ENCODE peak calls at places on chromosomes 5 and 9, in ten cellular contexts. E is fibroblast of villous mesenchyme, M is tibial nerve, Q is AG09309, V is heart right ventricle, H is tibial artery, O is left ventricle myocardium inferior, Y is mesothelial cell of epicardium, S is bronchial epithelial cell, N is heart left ventricle. X is an unnamed sample.

GRCh38 chr5:94690778-94691177 is 72.3 kb downstream of the SLF1 start:
- DNase-seq in E (no peak), M (no peak), Q (no peak), V (no peak), H (no peak), O (no peak), Y (no peak), S (no peak), N (no peak), X (no peak)

GRCh38 chr5:75113354-75113753 is 61.0 kb upstream of the GCNT4 start:
- DNase-seq in E (no peak), M (no peak), Q (no peak), V (no peak), H (no peak), O (no peak), Y (no peak), S (peak), N (no peak), X (no peak)

GRCh38 chr5:169696621-169697517 is 59.8 kb downstream of the DOCK2 start:
- DNase-seq in E (no peak), M (no peak), Q (peak), V (no peak), H (no peak), O (no peak), Y (no peak), S (peak), N (no peak), X (no peak)

GRCh38 chr5:176541338-176542134 is 4.3 kb upstream of the RNF44 start:
- DNase-seq in E (peak), M (no peak), Q (no peak), V (peak), H (peak), O (peak), Y (no peak), S (peak), N (no peak), X (no peak)

GRCh38 chr5:76528547-76529334 is 94.5 kb downstream of the F2RL2 start:
- DNase-seq in E (no peak), M (no peak), Q (no peak), V (no peak), H (no peak), O (no peak), Y (no peak), S (no peak), N (no peak), X (no peak)

GRCh38 chr5:113380299-113381014 is 54.3 kb downstream of the TSSK1B start:
- DNase-seq in E (peak), M (no peak), Q (no peak), V (no peak), H (no peak), O (no peak), Y (no peak), S (no peak), N (no peak), X (no peak)

GRCh38 chr5:169745441-169746146 is 108.5 kb downstream of the DOCK2 start:
- DNase-seq in E (peak), M (no peak), Q (peak), V (no peak), H (no peak), O (no peak), Y (no peak), S (peak), N (no peak), X (no peak)

GRCh38 chr5:13278148-13278547 is 666.3 kb downstream of the DNAH5 start:
- DNase-seq in E (no peak), M (no peak), Q (no peak), V (no peak), H (no peak), O (no peak), Y (no peak), S (peak), N (no peak), X (no peak)

GRCh38 chr5:166883016-166883415 is 1408.4 kb upstream of the WWC1 start:
- DNase-seq in E (no peak), M (no peak), Q (no peak), V (no peak), H (no peak), O (no peak), Y (no peak), S (peak), N (no peak), X (no peak)

GRCh38 chr5:41503321-41503720 is 7.1 kb downstream of the PLCXD3 start:
- DNase-seq in E (no peak), M (no peak), Q (no peak), V (no peak), H (no peak), O (no peak), Y (no peak), S (no peak), N (no peak), X (no peak)

GRCh38 chr9:99076483-99077171 is 28.3 kb upstream of the TGFBR1 start:
- DNase-seq in E (peak), M (no peak), Q (no peak), V (no peak), H (no peak), O (no peak), Y (no peak), S (no peak), N (no peak), X (no peak)

GRCh38 chr9:14158911-14159310 is 155.0 kb downstream of the NFIB start:
- DNase-seq in E (no peak), M (no peak), Q (no peak), V (no peak), H (no peak), O (no peak), Y (no peak), S (peak), N (no peak), X (no peak)

GRCh38 chr5:75734913-75735789 is 17.9 kb upstream of the POC5 start:
- DNase-seq in E (peak), M (no peak), Q (no peak), V (no peak), H (no peak), O (peak), Y (no peak), S (peak), N (no peak), X (no peak)

GRCh38 chr9:2615532-2615931 is 6.1 kb upstream of the VLDLR start:
- DNase-seq in E (no peak), M (no peak), Q (no peak), V (no peak), H (no peak), O (no peak), Y (no peak), S (no peak), N (no peak), X (no peak)

GRCh38 chr5:189976-190365 is 1.3 kb upstream of the LRRC14B start:
- DNase-seq in E (no peak), M (no peak), Q (no peak), V (no peak), H (no peak), O (no peak), Y (no peak), S (no peak), N (no peak), X (no peak)

GRCh38 chr9:106052735-106053134 is 358.4 kb downstream of the TMEM38B start:
- DNase-seq in E (no peak), M (no peak), Q (no peak), V (no peak), H (no peak), O (no peak), Y (no peak), S (no peak), N (no peak), X (no peak)

GRCh38 chr5:62767650-62768049 is 189.0 kb downstream of the LRRC70 start:
- DNase-seq in E (no peak), M (no peak), Q (no peak), V (no peak), H (no peak), O (no peak), Y (no peak), S (no peak), N (no peak), X (no peak)

GRCh38 chr9:68426755-68427154 is 70.3 kb downstream of the PGM5 start:
- DNase-seq in E (no peak), M (no peak), Q (no peak), V (no peak), H (no peak), O (no peak), Y (no peak), S (no peak), N (no peak), X (no peak)

GRCh38 chr9:37386988-37387387 is 35.5 kb upstream of the GRHPR start:
- DNase-seq in E (no peak), M (no peak), Q (no peak), V (no peak), H (no peak), O (no peak), Y (no peak), S (no peak), N (no peak), X (no peak)

GRCh38 chr5:135553688-135554462 is 18.1 kb upstream of the NEUROG1 start:
- DNase-seq in E (no peak), M (no peak), Q (no peak), V (no peak), H (no peak), O (no peak), Y (no peak), S (peak), N (no peak), X (no peak)

GRCh38 chr5:147628054-147628895 is 118.4 kb upstream of the DPYSL3 start:
- DNase-seq in E (peak), M (peak), Q (peak), V (no peak), H (peak), O (no peak), Y (peak), S (peak), N (no peak), X (no peak)

GRCh38 chr5:138148811-138149210 is 9.6 kb upstream of the NME5 start:
- DNase-seq in E (peak), M (no peak), Q (peak), V (no peak), H (peak), O (peak), Y (no peak), S (peak), N (no peak), X (no peak)

GRCh38 chr9:93112864-93113389 is 16.9 kb downstream of the CARD19 start:
- DNase-seq in E (no peak), M (no peak), Q (no peak), V (no peak), H (peak), O (peak), Y (no peak), S (no peak), N (peak), X (peak)

GRCh38 chr9:99491408-99492259 is 269.6 kb downstream of the SEC61B start:
- DNase-seq in E (peak), M (no peak), Q (no peak), V (no peak), H (no peak), O (no peak), Y (no peak), S (no peak), N (no peak), X (no peak)

GRCh38 chr5:68265822-68266395 is 50.4 kb downstream of the PIK3R1 start:
- DNase-seq in E (peak), M (no peak), Q (no peak), V (no peak), H (no peak), O (no peak), Y (no peak), S (no peak), N (no peak), X (no peak)

GRCh38 chr9:129693741-129694140 is 28.3 kb downstream of the PRRX2 start:
- DNase-seq in E (no peak), M (no peak), Q (no peak), V (no peak), H (no peak), O (no peak), Y (no peak), S (no peak), N (no peak), X (no peak)

GRCh38 chr5:160616712-160617497 is 195.2 kb downstream of the PTTG1 start:
- DNase-seq in E (no peak), M (no peak), Q (no peak), V (no peak), H (no peak), O (no peak), Y (no peak), S (no peak), N (no peak), X (no peak)

GRCh38 chr5:172106511-172107356 is 81.3 kb downstream of the STK10 start:
- DNase-seq in E (peak), M (peak), Q (no peak), V (peak), H (peak), O (peak), Y (peak), S (no peak), N (peak), X (peak)

GRCh38 chr9:129465834-129466535 is 154.9 kb downstream of the C9orf50 start:
- DNase-seq in E (peak), M (no peak), Q (no peak), V (no peak), H (no peak), O (no peak), Y (no peak), S (no peak), N (no peak), X (no peak)

GRCh38 chr9:106588601-106589000 is 274.4 kb upstream of the ZNF462 start:
- DNase-seq in E (peak), M (no peak), Q (no peak), V (no peak), H (no peak), O (no peak), Y (no peak), S (peak), N (no peak), X (no peak)

GRCh38 chr9:134422301-134422700 is 96.0 kb downstream of the RXRA start:
- DNase-seq in E (peak), M (no peak), Q (no peak), V (peak), H (no peak), O (no peak), Y (no peak), S (peak), N (no peak), X (no peak)

GRCh38 chr5:126456217-126456616 is 33.0 kb downstream of the GRAMD2B start:
- DNase-seq in E (no peak), M (no peak), Q (no peak), V (no peak), H (no peak), O (no peak), Y (no peak), S (no peak), N (no peak), X (no peak)

GRCh38 chr5:130476325-130476724 is 572.1 kb downstream of the CHSY3 start:
- DNase-seq in E (no peak), M (no peak), Q (no peak), V (no peak), H (no peak), O (no peak), Y (no peak), S (peak), N (no peak), X (no peak)

DNA sequence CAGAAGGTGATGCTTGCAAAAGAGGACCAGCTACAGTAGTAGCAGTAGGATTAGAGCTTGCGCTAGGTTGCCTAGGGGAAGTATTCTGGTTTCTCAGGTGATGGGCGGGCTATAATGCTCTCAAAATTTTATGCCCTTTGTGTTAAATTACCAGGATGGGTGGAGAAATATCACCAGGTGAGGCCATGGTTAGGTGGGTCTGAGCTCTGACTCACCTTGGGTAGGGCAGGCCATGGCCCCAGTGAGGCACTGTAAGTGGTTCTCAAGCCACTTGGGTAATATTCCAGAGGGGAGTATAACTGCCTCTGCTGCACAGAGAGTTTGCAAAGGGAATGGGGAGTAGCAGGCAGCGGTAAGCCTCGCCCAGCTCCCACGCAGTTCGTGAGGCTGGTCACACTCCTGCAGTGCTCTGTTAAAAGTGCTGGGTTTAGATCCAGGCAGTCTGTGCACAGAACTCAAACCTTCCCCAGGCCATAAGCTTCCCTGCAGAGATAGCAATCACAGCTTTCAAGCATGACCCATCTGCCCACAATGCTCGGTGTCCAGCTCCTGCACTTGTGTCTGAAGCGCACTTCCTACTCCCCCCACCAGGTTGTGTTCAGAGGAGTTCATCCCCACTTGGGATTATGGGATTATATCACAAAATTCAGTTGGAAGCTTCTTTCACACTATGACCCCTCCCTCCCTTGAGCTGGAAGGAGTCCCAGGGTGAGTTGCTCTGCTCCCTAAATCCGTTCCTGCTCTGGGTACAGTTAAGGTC is 575.0 kb downstream of the CHSY3 start:
- DNase-seq in E (no peak), M (no peak), Q (no peak), V (no peak), H (no peak), O (no peak), Y (no peak), S (peak), N (no peak), X (no peak)
- TF ChIP-seq CTCF in E (no peak), M (no peak), Q (no peak), V (no peak), H (no peak), O (no peak), Y (no peak), S (no peak), N (no peak), X (no peak)

GRCh38 chr9:127399736-127400269 is 2.8 kb downstream of the SLC2A8 start:
- DNase-seq in E (no peak), M (no peak), Q (no peak), V (no peak), H (no peak), O (no peak), Y (no peak), S (no peak), N (peak), X (no peak)

GRCh38 chr9:127396808-127397721 is at the start of gene SLC2A8:
- DNase-seq in E (peak), M (peak), Q (peak), V (peak), H (peak), O (peak), Y (peak), S (peak), N (peak), X (no peak)

GRCh38 chr9:127396253-127396807 is 639 bp upstream of the SLC2A8 start:
- DNase-seq in E (no peak), M (no peak), Q (no peak), V (no peak), H (no peak), O (no peak), Y (no peak), S (no peak), N (no peak), X (peak)

GRCh38 chr9:127398715-127399400 is 1.9 kb downstream of the SLC2A8 start:
- DNase-seq in E (no peak), M (no peak), Q (no peak), V (no peak), H (no peak), O (no peak), Y (no peak), S (no peak), N (peak), X (no peak)

GRCh38 chr9:127397722-127398647 is 1.0 kb downstream of the SLC2A8 start:
- DNase-seq in E (peak), M (peak), Q (no peak), V (peak), H (peak), O (peak), Y (peak), S (peak), N (peak), X (no peak)
- TF ChIP-seq CTCF in E (peak), M (peak), Q (peak), V (peak), H (peak), O (peak), Y (no peak), S (peak), N (peak), X (peak)

GRCh38 chr5:146052780-146053179 is 52.6 kb downstream of the PLAC8L1 start:
- DNase-seq in E (no peak), M (no peak), Q (no peak), V (no peak), H (no peak), O (no peak), Y (no peak), S (no peak), N (no peak), X (no peak)
- TF ChIP-seq CTCF in E (peak), M (no peak), Q (no peak), V (no peak), H (no peak), O (peak), Y (no peak), S (peak), N (peak), X (peak)

DNA sequence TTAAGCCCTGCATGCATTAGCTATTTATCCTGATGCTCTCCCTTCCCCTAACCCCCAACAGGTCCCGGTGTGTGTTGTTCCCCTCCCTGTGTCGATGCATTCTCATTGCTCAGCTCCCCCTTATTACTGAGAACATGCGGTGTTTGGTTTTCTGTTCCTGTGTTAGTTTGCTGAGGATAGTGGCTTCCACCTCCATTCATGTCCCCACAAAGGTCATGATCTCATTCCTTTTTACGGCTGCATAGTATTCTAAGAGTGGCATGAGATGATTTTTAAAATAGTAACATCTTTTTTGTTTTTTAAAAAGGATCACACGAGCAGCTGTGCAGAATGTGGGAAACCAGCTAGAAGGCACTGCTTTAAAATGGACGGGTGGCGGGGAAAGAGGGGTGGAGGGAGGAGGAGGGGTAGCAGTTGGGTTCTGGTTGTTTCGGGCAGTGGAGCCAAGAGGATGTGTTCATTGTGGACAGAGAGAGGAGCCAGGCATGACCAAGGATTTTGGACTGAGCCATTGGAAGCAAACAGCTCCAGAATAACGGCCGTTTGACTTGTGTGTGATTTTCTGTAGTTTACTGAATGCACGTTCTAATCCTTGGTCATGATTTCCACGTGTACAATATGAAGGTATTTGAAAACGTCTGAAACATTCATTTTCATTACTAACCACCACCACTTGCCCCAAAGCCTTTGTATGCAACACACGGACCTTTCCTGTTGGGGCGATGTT is 1.7 kb upstream of the TENT4A start:
- DNase-seq in E (no peak), M (no peak), Q (no peak), V (no peak), H (no peak), O (no peak), Y (no peak), S (no peak), N (no peak), X (no peak)
- TF ChIP-seq CTCF in E (no peak), M (no peak), Q (peak), V (no peak), H (no peak), O (no peak), Y (no peak), S (no peak), N (no peak), X (no peak)

GRCh38 chr5:179343902-179344300 is 1.4 kb downstream of the ADAMTS2 start:
- DNase-seq in E (peak), M (no peak), Q (no peak), V (peak), H (no peak), O (no peak), Y (peak), S (no peak), N (no peak), X (peak)
- TF ChIP-seq CTCF in E (peak), M (peak), Q (peak), V (no peak), H (peak), O (peak), Y (no peak), S (no peak), N (no peak), X (peak)